ENCODE peak calls at places on chromosome 19, in four cellular contexts. J, B, F and L are unnamed samples.

GRCh38 chr19:46495789-46496099 is at the start of gene PNMA8B:
- DNase-seq in J (no peak), B (peak; percentile 53), F (peak; percentile 67), L (peak; percentile 86)

GRCh38 chr19:21693399-21693798 is 74.0 kb downstream of the ZNF100 start:
- DNase-seq in J (no peak), B (no peak), F (no peak), L (no peak)

GRCh38 chr19:50906217-50906616 is 5.0 kb downstream of the KLK4 start:
- DNase-seq in J (peak; percentile 73), B (no peak), F (no peak), L (peak; percentile 52)

GRCh38 chr19:39415111-39416046 is 2.9 kb downstream of the PLEKHG2 start:
- DNase-seq in J (no peak), B (no peak), F (peak; percentile 41), L (no peak)

GRCh38 chr19:47778089-47778953 is at the start of gene SELENOW:
- DNase-seq in J (peak; percentile 67), B (peak; percentile 86), F (peak; percentile 81), L (peak; percentile 78)

GRCh38 chr19:38559428-38560401 is 58.0 kb downstream of the MAP4K1 start:
- DNase-seq in J (no peak), B (no peak), F (no peak), L (no peak)

GRCh38 chr19:5251096-5252065 is 89.2 kb downstream of the PTPRS start:
- DNase-seq in J (no peak), B (no peak), F (no peak), L (no peak)

GRCh38 chr19:50322234-50322633 is 6.9 kb downstream of the KCNC3 start:
- DNase-seq in J (no peak), B (no peak), F (no peak), L (no peak)

GRCh38 chr19:40219721-40220276 is 1.6 kb upstream of the TTC9B start:
- DNase-seq in J (peak; percentile 76), B (no peak), F (no peak), L (no peak)

GRCh38 chr19:31261651-31262331 is 87.4 kb downstream of the TSHZ3 start:
- DNase-seq in J (no peak), B (no peak), F (no peak), L (no peak)

GRCh38 chr19:18763674-18764590 is 27.2 kb downstream of the COMP start:
- DNase-seq in J (peak; percentile 82), B (no peak), F (no peak), L (no peak)

GRCh38 chr19:39531834-39532232 is 819 bp downstream of the EID2B start:
- DNase-seq in J (no peak), B (no peak), F (no peak), L (no peak)

GRCh38 chr19:54393381-54393780 is 21.9 kb upstream of the TTYH1 start:
- DNase-seq in J (no peak), B (no peak), F (no peak), L (no peak)

GRCh38 chr19:15468675-15469512 is 4.5 kb upstream of the RASAL3 start:
- DNase-seq in J (no peak), B (no peak), F (no peak), L (no peak)

GRCh38 chr19:48752511-48753365 is at the start of gene FUT1:
- DNase-seq in J (peak; percentile 91), B (peak; percentile 85), F (no peak), L (peak; percentile 64)

DNA sequence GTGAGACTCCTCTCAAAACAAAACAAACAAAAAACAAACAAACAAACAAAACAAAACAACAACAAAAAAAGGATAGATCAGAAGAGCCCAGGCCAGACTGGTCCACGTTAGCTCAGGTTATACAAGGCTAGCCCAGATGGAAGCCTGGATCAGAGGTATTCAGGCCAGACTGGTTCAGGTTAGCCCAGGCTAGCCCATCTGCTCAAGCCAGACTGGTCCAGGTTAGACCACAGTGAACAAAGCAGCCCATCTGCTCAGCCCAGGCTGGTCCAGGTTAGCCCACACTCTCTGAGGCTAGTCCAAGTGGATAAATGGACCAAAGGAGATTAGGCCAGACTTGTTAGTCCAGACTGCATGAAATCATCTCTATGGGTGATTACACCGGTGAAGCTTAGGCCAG is 41.2 kb downstream of the CCL25 start:
- DNase-seq in J (no peak), B (no peak), F (no peak), L (no peak)
- H3K9me3 ChIP-seq in J (peaks cover 9% of the 10 kb centered on the region), B (peaks cover 12% of the 10 kb centered on the region), F (peaks cover 21% of the 10 kb centered on the region), L (no peaks in the 10 kb centered on the region)

DNA sequence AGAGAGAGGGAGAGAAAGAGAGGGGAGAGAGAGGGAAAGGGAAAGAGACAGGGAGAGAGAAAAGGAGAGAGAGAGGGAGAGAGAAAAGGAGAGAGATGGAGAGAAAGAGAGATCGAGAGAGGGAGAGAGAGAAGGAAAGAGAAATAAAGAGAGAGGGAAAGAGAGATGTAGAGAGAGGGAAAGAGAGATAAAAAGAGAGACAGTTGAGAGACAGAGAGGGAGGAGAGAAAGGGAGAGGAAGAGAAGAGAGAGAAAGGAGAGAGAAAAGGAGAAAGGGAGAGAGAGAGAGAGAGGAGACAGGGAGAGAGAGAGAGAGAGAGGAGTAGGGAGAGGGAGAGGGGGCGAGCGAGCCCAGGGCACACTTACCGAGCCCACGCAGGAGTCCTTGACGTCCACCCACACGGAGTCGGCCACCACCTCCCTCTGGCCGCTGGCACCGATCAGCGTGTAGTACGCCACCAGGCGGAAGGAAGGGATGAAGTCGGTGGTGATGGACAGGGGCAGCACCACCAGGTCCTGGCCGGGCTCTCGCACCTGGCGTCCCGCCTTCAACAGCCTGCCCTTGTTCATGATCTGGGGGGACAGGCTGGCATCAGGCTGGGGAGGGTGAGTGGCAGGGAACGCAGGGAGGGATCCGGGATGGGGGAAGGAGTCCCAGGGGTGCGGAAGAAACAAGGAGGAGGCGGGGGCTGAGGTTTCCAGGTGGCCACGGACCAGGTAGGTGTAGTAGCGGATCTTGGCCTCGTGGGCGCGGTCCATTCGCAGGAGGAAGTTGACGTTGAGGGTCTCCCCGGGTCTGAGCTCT is 10.0 kb downstream of the C3 start:
- DNase-seq in J (peak; percentile 40), B (no peak), F (no peak), L (no peak)
- TF ChIP-seq CTCF in J (peak; percentile 51), B (no peak), F (no peak), L (no peak)

GRCh38 chr19:44722131-44723121 is 23.5 kb downstream of the CEACAM16 start:
- DNase-seq in J (no peak), B (no peak), F (no peak), L (no peak)
- H3K27ac ChIP-seq in J (no peak overlapping the region), B (no peak overlapping the region), F (no peak overlapping the region), L (no peak overlapping the region)

GRCh38 chr19:12918253-12918652 is 840 bp downstream of the SYCE2 start:
- DNase-seq in J (no peak), B (no peak), F (no peak), L (no peak)
- H3K9me3 ChIP-seq in J (no peaks in the 10 kb centered on the region), B (no peaks in the 10 kb centered on the region), F (no peaks in the 10 kb centered on the region), L (no peaks in the 10 kb centered on the region)

GRCh38 chr19:2944775-2945574 is at the start of gene ZNF77:
- DNase-seq in J (peak; percentile 98), B (peak; percentile 99), F (peak; percentile 99), L (peak; percentile 100)
- TF ChIP-seq CTCF in J (no peak), B (no peak), F (no peak), L (peak; percentile 22)

DNA sequence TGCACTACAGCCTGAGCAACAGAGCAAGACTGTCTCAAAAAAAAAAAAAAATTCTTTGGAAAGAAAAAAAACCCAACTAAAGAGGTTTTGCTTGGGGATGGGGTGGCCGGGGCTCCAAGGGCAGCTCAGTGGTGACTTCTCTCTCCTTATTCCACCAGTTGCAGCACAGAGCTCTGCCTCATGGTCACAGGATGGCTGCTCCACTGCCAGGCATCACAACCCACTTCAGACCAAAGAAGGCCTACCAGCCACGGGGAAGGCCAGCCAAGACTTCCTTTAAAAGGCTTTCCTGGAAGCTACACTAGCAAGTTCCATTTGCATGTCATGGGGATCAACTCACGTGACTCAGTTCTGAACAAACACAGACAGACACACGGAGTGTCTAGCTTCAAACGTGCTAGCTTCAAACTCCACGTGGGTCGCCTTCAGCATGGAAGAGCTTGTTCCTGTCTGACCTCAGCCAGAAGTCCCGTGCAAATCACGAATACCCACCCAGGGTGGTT is 13.2 kb upstream of the EIF3G start:
- DNase-seq in J (no peak), B (no peak), F (no peak), L (no peak)
- H3K27ac ChIP-seq in J (no peak overlapping the region), B (no peak overlapping the region), F (no peak overlapping the region), L (no peak overlapping the region)

DNA sequence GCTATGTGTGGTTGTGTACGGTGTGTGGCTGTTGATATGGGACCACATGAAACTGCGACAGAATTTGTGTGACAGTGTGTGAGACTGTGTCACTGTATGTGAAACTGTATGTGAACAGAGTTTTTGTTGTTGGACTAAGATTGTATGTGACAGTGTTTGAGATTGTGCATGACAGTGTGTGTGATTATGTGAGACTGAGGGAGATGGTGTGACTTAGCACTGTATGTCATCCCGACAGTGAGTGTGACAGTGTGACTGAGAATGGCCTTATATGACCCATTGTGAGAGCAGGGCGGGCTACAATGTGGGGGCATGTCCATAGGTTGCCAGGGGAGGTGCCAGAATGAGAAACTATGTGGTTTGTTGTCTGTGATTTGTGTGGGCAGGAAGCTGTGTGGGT is 930 bp downstream of the ZNF583 start:
- DNase-seq in J (no peak), B (no peak), F (no peak), L (no peak)
- H3K9me3 ChIP-seq in J (peaks cover 72% of the 10 kb centered on the region), B (peaks cover 10% of the 10 kb centered on the region), F (peaks cover 18% of the 10 kb centered on the region), L (no peaks in the 10 kb centered on the region)

GRCh38 chr19:1839658-1840540 is 8.4 kb downstream of the REXO1 start:
- DNase-seq in J (no peak), B (no peak), F (no peak), L (no peak)

GRCh38 chr19:1837222-1837565 is 11.1 kb downstream of the REXO1 start:
- DNase-seq in J (no peak), B (no peak), F (no peak), L (no peak)

GRCh38 chr19:1840541-1841115 is 7.7 kb downstream of the REXO1 start:
- DNase-seq in J (no peak), B (peak; percentile 73), F (no peak), L (peak; percentile 84)

GRCh38 chr19:1836458-1837221 is 11.6 kb downstream of the REXO1 start:
- DNase-seq in J (no peak), B (no peak), F (no peak), L (no peak)

DNA sequence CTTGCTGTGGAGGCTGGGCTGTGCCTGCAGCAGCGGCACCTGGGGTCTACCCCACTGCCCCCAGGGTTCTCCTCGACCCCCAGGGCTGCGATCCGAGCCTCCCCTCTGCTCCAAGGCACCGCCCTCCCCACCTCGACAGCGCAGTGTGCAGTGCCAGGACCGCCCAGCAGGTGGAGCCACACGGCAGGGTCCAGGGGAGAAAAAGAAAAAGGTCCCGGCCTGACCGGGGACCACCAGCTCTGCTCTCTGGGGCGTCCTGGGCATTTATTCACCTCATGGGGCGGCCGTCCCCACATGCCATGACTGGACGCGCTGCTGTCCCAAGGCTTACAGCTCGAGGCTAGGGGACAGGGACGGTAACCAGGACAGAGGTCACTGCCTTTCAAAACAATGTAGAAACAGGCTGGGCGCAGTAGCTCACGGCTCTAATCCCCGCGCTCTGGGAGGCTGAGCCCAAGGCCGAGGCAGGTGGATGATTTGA is 10.6 kb downstream of the REXO1 start:
- DNase-seq in J (peak; percentile 38), B (no peak), F (no peak), L (no peak)
- TF ChIP-seq CTCF in J (peak; percentile 82), B (peak; percentile 81), F (peak; percentile 38), L (peak; percentile 70)

DNA sequence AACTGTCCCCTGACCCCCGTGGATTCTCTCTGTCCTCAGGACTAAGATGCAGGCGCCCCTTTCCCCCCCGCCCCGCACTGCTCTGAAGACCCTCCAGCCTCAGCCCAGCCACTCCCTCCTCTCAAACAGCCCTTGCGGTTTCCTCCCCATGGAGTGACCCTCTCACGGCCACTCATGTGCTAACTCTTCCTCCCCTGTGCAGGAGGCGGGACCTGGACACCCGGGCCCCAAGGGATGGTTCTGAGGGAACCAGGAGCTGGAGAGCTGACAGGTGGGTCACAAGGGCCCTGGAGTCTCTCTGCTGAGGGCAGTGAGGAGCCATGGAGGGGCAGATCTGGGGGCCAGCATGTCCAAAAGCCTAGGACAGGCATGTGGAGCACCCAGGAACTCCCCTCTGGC is 1.9 kb downstream of the ISOC2 start:
- DNase-seq in J (no peak), B (no peak), F (peak; percentile 29), L (no peak)
- H3K27ac ChIP-seq in J (no peak overlapping the region), B (no peak overlapping the region), F (peak overlapping the region; percentile 94), L (peak overlapping the region; percentile 96)